ENCODE peak calls at places on chromosomes 2 and 18, in nine cellular contexts. D is foreskin fibroblast, E is astrocyte of the cerebellum, P is upper lobe of right lung, K is kidney epithelial cell, G is HCT116, N is GM23248, H is HFF-Myc, V is heart right ventricle. Y is an unnamed sample.

GRCh38 chr18:5294618-5295230 is 802 bp downstream of the ZBTB14 start:
- DNase-seq in V (peak; percentile 61), K (no peak), P (peak; percentile 86), D (no peak), G (no peak), N (no peak), E (peak; percentile 15), H (no peak), Y (peak; percentile 43)

GRCh38 chr2:10790228-10790973 is 22.2 kb downstream of the PDIA6 start:
- DNase-seq in V (no peak), H (no peak), P (no peak), E (no peak), G (no peak), N (no peak), D (no peak), K (peak; percentile 64), Y (no peak)

GRCh38 chr2:66111706-66112105 is 323.2 kb upstream of the MEIS1 start:
- DNase-seq in G (no peak), P (no peak), E (no peak), N (no peak), V (no peak), H (no peak), D (no peak), K (no peak), Y (no peak)

GRCh38 chr2:133846476-133846875 is 278.2 kb upstream of the NCKAP5 start:
- DNase-seq in K (no peak), E (no peak), N (no peak), P (no peak), V (no peak), H (no peak), G (no peak), D (no peak), Y (no peak)

GRCh38 chr2:232214053-232214452 is 164.5 kb upstream of the ALPP start:
- DNase-seq in H (no peak), P (no peak), N (no peak), D (no peak), K (no peak), G (no peak), E (no peak), V (no peak), Y (no peak)

GRCh38 chr2:218631837-218632236 is 24.1 kb downstream of the PLCD4 start:
- DNase-seq in P (no peak), N (peak; percentile 31), D (peak; percentile 34), V (no peak), H (no peak), E (peak; percentile 9), G (peak; percentile 6), K (no peak), Y (no peak)

GRCh38 chr2:3785890-3786273 is 82.5 kb downstream of the DCDC2C start:
- DNase-seq in N (peak; percentile 26), D (no peak), V (no peak), K (no peak), G (no peak), P (no peak), E (no peak), H (no peak), Y (no peak)

GRCh38 chr2:133908171-133908570 is 339.9 kb upstream of the NCKAP5 start:
- DNase-seq in E (no peak), K (no peak), P (no peak), G (no peak), N (no peak), H (no peak), D (no peak), V (no peak), Y (no peak)

GRCh38 chr2:227406177-227407031 is 18.7 kb upstream of the SCYGR1 start:
- DNase-seq in V (peak; percentile 20), E (peak; percentile 99), P (no peak), H (peak; percentile 97), G (peak; percentile 94), D (peak; percentile 97), N (peak; percentile 98), K (peak; percentile 89), Y (no peak)

GRCh38 chr2:196987654-196988364 is 61.3 kb upstream of the PGAP1 start:
- DNase-seq in N (peak; percentile 99), H (peak; percentile 90), G (peak; percentile 82), K (peak; percentile 97), E (peak; percentile 92), D (peak; percentile 96), V (no peak), P (no peak), Y (peak; percentile 54)

GRCh38 chr2:67701011-67701410 is 303.9 kb downstream of the ETAA1 start:
- DNase-seq in G (no peak), E (no peak), K (no peak), V (no peak), P (no peak), D (no peak), H (no peak), N (no peak), Y (no peak)

GRCh38 chr2:178530128-178530527 is 49.9 kb downstream of the PLEKHA3 start:
- DNase-seq in H (no peak), P (no peak), V (no peak), G (no peak), N (no peak), E (no peak), D (no peak), K (no peak), Y (no peak)

GRCh38 chr2:11647834-11648600 is 22.0 kb downstream of the NTSR2 start:
- DNase-seq in P (no peak), E (no peak), V (no peak), N (peak; percentile 30), K (no peak), D (peak; percentile 28), G (no peak), H (no peak), Y (no peak)

GRCh38 chr2:10903861-10904210 is 7.9 kb upstream of the KCNF1 start:
- DNase-seq in G (no peak), E (no peak), V (no peak), H (no peak), K (no peak), N (peak; percentile 33), D (no peak), P (no peak), Y (no peak)

GRCh38 chr2:129861666-129862288 is 117.7 kb upstream of the RAB6C start:
- DNase-seq in N (no peak), G (no peak), V (no peak), E (no peak), H (no peak), P (no peak), K (no peak), D (no peak), Y (no peak)

GRCh38 chr2:236036045-236036444 is 132.1 kb downstream of the GBX2 start:
- DNase-seq in H (no peak), D (no peak), E (no peak), N (no peak), V (no peak), K (no peak), P (no peak), G (no peak), Y (no peak)

DNA sequence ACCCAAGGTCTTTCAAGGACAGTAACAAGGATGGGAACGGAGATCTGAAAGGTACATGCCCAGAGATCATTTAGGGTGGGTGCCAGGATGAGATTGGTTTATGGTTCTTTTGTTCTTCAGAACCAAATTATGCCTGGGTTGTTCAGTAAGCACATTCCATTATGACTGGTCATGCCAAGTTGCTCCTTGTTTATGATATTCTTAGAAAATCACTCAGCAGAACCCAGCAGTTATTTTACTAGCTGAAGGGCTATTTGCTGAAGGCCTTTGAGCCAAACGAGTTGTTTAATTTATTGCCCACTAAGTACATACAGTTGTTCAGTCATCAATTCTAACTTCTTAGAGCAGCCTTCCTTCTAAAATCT is 617 bp downstream of the SLC3A1 start:
- DNase-seq in D (peak; percentile 61), P (no peak), E (peak; percentile 34), G (no peak), K (peak; percentile 71), V (no peak), N (peak; percentile 58), H (no peak), Y (no peak)
- H3K4me3 ChIP-seq in D (no peak overlapping the region), P (no peak overlapping the region), E (no peak overlapping the region), G (no peak overlapping the region), K (no peak overlapping the region), V (no peak overlapping the region), N (no peak overlapping the region), H (no peak overlapping the region), Y (no peak overlapping the region)

DNA sequence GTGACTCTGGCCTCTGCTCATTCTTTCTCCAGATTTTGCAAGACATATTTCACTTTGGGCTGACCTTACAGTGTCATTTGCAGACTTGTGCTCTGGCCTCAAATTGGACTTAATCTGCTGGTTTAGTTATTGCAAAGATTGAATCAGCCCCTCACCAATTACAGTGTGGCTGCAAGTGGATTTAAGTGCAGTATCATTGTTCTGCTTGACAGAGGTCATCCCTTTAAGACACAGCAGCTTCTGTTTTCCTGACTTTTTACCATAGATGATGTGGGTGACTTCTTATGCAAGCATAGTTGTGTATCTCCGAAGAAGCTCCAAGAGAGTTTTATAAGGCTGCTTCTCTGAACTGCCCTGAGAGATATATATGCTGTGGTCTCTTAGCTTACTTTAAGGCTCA is 3.4 kb downstream of the TRIB2 start:
- DNase-seq in H (no peak), V (no peak), P (no peak), K (no peak), D (peak; percentile 42), G (no peak), E (no peak), N (peak; percentile 45), Y (no peak)
- H3K4me3 ChIP-seq in H (peak overlapping the region; percentile 92), V (peak overlapping the region; percentile 78), P (peak overlapping the region; percentile 93), K (peak overlapping the region; percentile 4), D (peak overlapping the region; percentile 85), G (no peak overlapping the region), E (peak overlapping the region; percentile 72), N (peak overlapping the region; percentile 98), Y (no peak overlapping the region)

GRCh38 chr2:113784823-113785744 is 28.6 kb upstream of the SLC35F5 start:
- DNase-seq in P (no peak), E (no peak), N (peak; percentile 17), H (no peak), G (no peak), D (peak; percentile 50), K (no peak), V (no peak), Y (no peak)

DNA sequence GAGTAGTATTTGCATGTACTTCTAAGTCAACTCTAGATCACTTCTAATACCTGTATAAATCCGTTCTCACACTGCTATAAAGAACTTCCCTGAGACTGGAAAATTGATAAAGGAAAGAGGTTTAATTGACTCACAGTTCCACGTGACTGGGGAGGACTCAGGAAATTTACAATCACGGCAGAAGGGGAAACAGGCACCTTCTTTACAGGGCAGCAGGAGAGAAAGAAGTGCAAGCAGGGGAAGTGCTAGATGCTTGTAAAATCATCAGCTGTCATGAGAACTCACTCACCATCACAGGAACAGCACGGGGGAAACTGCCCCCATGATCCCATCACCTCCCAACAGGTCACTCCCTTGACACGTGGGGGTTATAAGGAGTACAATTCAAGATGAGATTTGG is 24.0 kb upstream of the SLC35F5 start:
- DNase-seq in E (no peak), V (no peak), P (no peak), H (no peak), G (no peak), K (no peak), N (no peak), D (no peak), Y (no peak)
- H3K4me3 ChIP-seq in E (no peak overlapping the region), V (no peak overlapping the region), P (no peak overlapping the region), H (no peak overlapping the region), G (no peak overlapping the region), K (no peak overlapping the region), N (no peak overlapping the region), D (no peak overlapping the region), Y (no peak overlapping the region)

DNA sequence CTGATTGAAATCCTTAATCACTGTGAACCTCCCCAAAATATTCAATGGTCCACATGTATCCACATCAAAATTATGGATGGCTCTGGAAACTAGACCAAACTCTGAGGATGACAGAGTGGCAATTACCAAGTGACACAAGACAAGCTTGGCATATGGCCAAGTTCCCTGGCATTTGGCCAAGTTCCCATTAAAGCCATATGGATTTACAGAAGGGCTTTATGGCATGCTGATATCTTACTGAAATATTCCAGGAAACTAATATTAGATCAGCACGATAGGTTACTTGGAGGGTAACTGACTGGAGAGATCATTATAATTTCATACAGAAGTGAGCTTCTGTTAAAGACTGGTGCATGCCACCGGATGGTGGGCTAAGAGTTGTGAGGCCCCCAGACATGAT is 21.9 kb upstream of the CERS6 start:
- DNase-seq in H (no peak), V (peak; percentile 25), N (no peak), K (no peak), G (no peak), P (no peak), E (no peak), D (peak; percentile 27), Y (no peak)
- H3K4me3 ChIP-seq in H (no peak overlapping the region), V (no peak overlapping the region), N (no peak overlapping the region), K (no peak overlapping the region), G (no peak overlapping the region), P (no peak overlapping the region), E (no peak overlapping the region), D (no peak overlapping the region), Y (no peak overlapping the region)